ENCODE peak calls at places on chromosomes 13 and 19, in four cellular contexts. L is adrenal gland, E is AG08395, G is omental fat pad. P is an unnamed sample.

GRCh38 chr13:105139380-105140285 is 1395.8 kb downstream of the EFNB2 start:
- DNase-seq in E (peak; percentile 52), G (no peak), L (peak; percentile 38), P (no peak)

GRCh38 chr19:51366999-51367564 is 894 bp upstream of the ETFB start:
- DNase-seq in G (no peak), E (no peak), L (no peak), P (peak; percentile 73)

GRCh38 chr13:94494021-94494420 is 14.5 kb upstream of the DCT start:
- DNase-seq in G (no peak), E (no peak), L (no peak), P (no peak)

GRCh38 chr19:42497492-42498226 is 30.6 kb downstream of the CEACAM1 start:
- DNase-seq in G (no peak), L (no peak), E (no peak), P (no peak)

GRCh38 chr19:4444765-4445741 is 12.5 kb downstream of the UBXN6 start:
- DNase-seq in L (peak; percentile 90), E (no peak), G (no peak), P (no peak)

GRCh38 chr19:12721656-12722565 is 1.8 kb downstream of the TNPO2 start:
- DNase-seq in E (peak; percentile 77), L (peak; percentile 74), G (no peak), P (peak; percentile 86)

GRCh38 chr13:20873348-20873747 is 29.2 kb downstream of the XPO4 start:
- DNase-seq in G (no peak), L (no peak), E (peak; percentile 53), P (no peak)

GRCh38 chr13:81116461-81117282 is 775.7 kb upstream of the SPRY2 start:
- DNase-seq in G (no peak), L (no peak), E (no peak), P (no peak)

GRCh38 chr13:89514534-89515312 is 1832.8 kb upstream of the MIR17HG start:
- DNase-seq in L (peak; percentile 41), G (no peak), E (no peak), P (no peak)

GRCh38 chr19:5106361-5106760 is 137.4 kb downstream of the KDM4B start:
- DNase-seq in G (no peak), E (no peak), L (no peak), P (no peak)

GRCh38 chr19:7391218-7391670 is 42.5 kb downstream of the ARHGEF18 start:
- DNase-seq in L (no peak), G (no peak), E (no peak), P (no peak)

GRCh38 chr13:104694397-104694796 is 1628.2 kb upstream of the SLC10A2 start:
- DNase-seq in L (no peak), G (no peak), E (no peak), P (no peak)

GRCh38 chr13:100601716-100602115 is 13.1 kb upstream of the GGACT start:
- DNase-seq in L (no peak), G (no peak), E (no peak), P (no peak)

GRCh38 chr13:36131215-36131930 is at the start of gene DCLK1:
- DNase-seq in E (no peak), L (no peak), G (no peak), P (peak; percentile 63)

GRCh38 chr19:28130066-28130511 is 1082.9 kb downstream of the UQCRFS1 start:
- DNase-seq in G (no peak), L (no peak), E (no peak), P (no peak)

GRCh38 chr13:41384749-41385503 is 72.4 kb upstream of the RGCC start:
- DNase-seq in G (no peak), L (no peak), E (peak; percentile 40), P (no peak)

GRCh38 chr13:35722438-35723060 is 246.1 kb upstream of the MAB21L1 start:
- DNase-seq in L (no peak), G (no peak), E (no peak), P (peak; percentile 21)

GRCh38 chr19:16899566-16900075 is 10.8 kb downstream of the F2RL3 start:
- DNase-seq in G (no peak), L (no peak), E (peak; percentile 55), P (no peak)

GRCh38 chr19:13794388-13794751 is 873 bp upstream of the ZSWIM4 start:
- DNase-seq in E (peak; percentile 79), L (peak; percentile 89), G (peak; percentile 77), P (peak; percentile 91)

GRCh38 chr13:20340136-20340758 is 108.1 kb upstream of the GJB6 start:
- DNase-seq in L (no peak), G (no peak), E (peak; percentile 36), P (no peak)

GRCh38 chr13:26440111-26440510 is 117.4 kb upstream of the WASF3 start:
- DNase-seq in E (peak; percentile 29), G (no peak), L (no peak), P (no peak)

P was measured in ovary.